ENCODE peak calls at places on chromosomes 3 and 15, in seven cellular contexts. One of them, this sample, is unnamed.

GRCh38 chr3:53890726-53891499 is 746 bp downstream of the SELENOK start:
- DNase-seq in osteoblast: no peak
- DNase-seq in upper lobe of left lung: no peak
- DNase-seq in breast epithelium: no peak
- DNase-seq in CD8-positive, alpha-beta T cell: no peak
- DNase-seq in stomach: peak; percentile 57
- DNase-seq in esophagus squamous epithelium: no peak
- DNase-seq in this sample: peak; percentile 65

GRCh38 chr3:152253514-152253913 is 15.2 kb upstream of the MBNL1 start:
- DNase-seq in osteoblast: no peak
- DNase-seq in esophagus squamous epithelium: no peak
- DNase-seq in CD8-positive, alpha-beta T cell: no peak
- DNase-seq in breast epithelium: no peak
- DNase-seq in upper lobe of left lung: no peak
- DNase-seq in stomach: no peak
- DNase-seq in this sample: no peak

GRCh38 chr15:60002528-60003218 is 1.4 kb upstream of the FOXB1 start:
- DNase-seq in CD8-positive, alpha-beta T cell: no peak
- DNase-seq in breast epithelium: no peak
- DNase-seq in osteoblast: peak; percentile 77
- DNase-seq in upper lobe of left lung: no peak
- DNase-seq in stomach: no peak
- DNase-seq in esophagus squamous epithelium: no peak
- DNase-seq in this sample: no peak

GRCh38 chr3:129289201-129289921 is 10.7 kb downstream of the HMCES start:
- DNase-seq in breast epithelium: no peak
- DNase-seq in upper lobe of left lung: no peak
- DNase-seq in stomach: no peak
- DNase-seq in CD8-positive, alpha-beta T cell: no peak
- DNase-seq in osteoblast: peak; percentile 85
- DNase-seq in esophagus squamous epithelium: no peak
- DNase-seq in this sample: no peak

GRCh38 chr3:160695906-160696305 is 18.9 kb downstream of the ARL14 start:
- DNase-seq in CD8-positive, alpha-beta T cell: no peak
- DNase-seq in upper lobe of left lung: no peak
- DNase-seq in stomach: no peak
- DNase-seq in osteoblast: no peak
- DNase-seq in breast epithelium: no peak
- DNase-seq in esophagus squamous epithelium: no peak
- DNase-seq in this sample: no peak

GRCh38 chr3:4509043-4509442 is 15.9 kb downstream of the ITPR1 start:
- DNase-seq in CD8-positive, alpha-beta T cell: no peak
- DNase-seq in upper lobe of left lung: no peak
- DNase-seq in stomach: no peak
- DNase-seq in esophagus squamous epithelium: no peak
- DNase-seq in osteoblast: no peak
- DNase-seq in breast epithelium: no peak
- DNase-seq in this sample: no peak

GRCh38 chr3:65144791-65145355 is 457.1 kb upstream of the ADAMTS9 start:
- DNase-seq in stomach: no peak
- DNase-seq in CD8-positive, alpha-beta T cell: no peak
- DNase-seq in esophagus squamous epithelium: no peak
- DNase-seq in upper lobe of left lung: no peak
- DNase-seq in osteoblast: no peak
- DNase-seq in breast epithelium: no peak
- DNase-seq in this sample: no peak

GRCh38 chr3:72754582-72754981 is 93.7 kb downstream of the SHQ1 start:
- DNase-seq in breast epithelium: no peak
- DNase-seq in stomach: no peak
- DNase-seq in CD8-positive, alpha-beta T cell: no peak
- DNase-seq in osteoblast: no peak
- DNase-seq in upper lobe of left lung: no peak
- DNase-seq in esophagus squamous epithelium: no peak
- DNase-seq in this sample: no peak

GRCh38 chr3:187909871-187910270 is 164.6 kb upstream of the BCL6 start:
- DNase-seq in breast epithelium: no peak
- DNase-seq in osteoblast: no peak
- DNase-seq in stomach: no peak
- DNase-seq in CD8-positive, alpha-beta T cell: no peak
- DNase-seq in esophagus squamous epithelium: no peak
- DNase-seq in upper lobe of left lung: no peak
- DNase-seq in this sample: no peak

GRCh38 chr3:138687236-138687635 is 78.7 kb downstream of the FAIM start:
- DNase-seq in esophagus squamous epithelium: no peak
- DNase-seq in breast epithelium: no peak
- DNase-seq in osteoblast: peak; percentile 6
- DNase-seq in upper lobe of left lung: no peak
- DNase-seq in stomach: no peak
- DNase-seq in CD8-positive, alpha-beta T cell: no peak
- DNase-seq in this sample: no peak

GRCh38 chr15:53739651-53740050 is 19.8 kb downstream of the WDR72 start:
- DNase-seq in breast epithelium: no peak
- DNase-seq in osteoblast: no peak
- DNase-seq in upper lobe of left lung: no peak
- DNase-seq in esophagus squamous epithelium: no peak
- DNase-seq in CD8-positive, alpha-beta T cell: no peak
- DNase-seq in stomach: no peak
- DNase-seq in this sample: no peak

GRCh38 chr3:185070491-185071335 is 82.1 kb downstream of the C3orf70 start:
- DNase-seq in esophagus squamous epithelium: no peak
- DNase-seq in stomach: no peak
- DNase-seq in breast epithelium: no peak
- DNase-seq in CD8-positive, alpha-beta T cell: no peak
- DNase-seq in osteoblast: peak; percentile 94
- DNase-seq in upper lobe of left lung: no peak
- DNase-seq in this sample: no peak

GRCh38 chr3:69698728-69699127 is 40.5 kb upstream of the MITF start:
- DNase-seq in esophagus squamous epithelium: no peak
- DNase-seq in stomach: no peak
- DNase-seq in CD8-positive, alpha-beta T cell: no peak
- DNase-seq in osteoblast: no peak
- DNase-seq in breast epithelium: no peak
- DNase-seq in upper lobe of left lung: no peak
- DNase-seq in this sample: no peak

GRCh38 chr3:87122766-87123165 is 104.3 kb upstream of the CHMP2B start:
- DNase-seq in stomach: no peak
- DNase-seq in upper lobe of left lung: no peak
- DNase-seq in breast epithelium: no peak
- DNase-seq in esophagus squamous epithelium: no peak
- DNase-seq in CD8-positive, alpha-beta T cell: no peak
- DNase-seq in osteoblast: no peak
- DNase-seq in this sample: no peak

GRCh38 chr3:23183731-23184130 is 19.4 kb upstream of the UBE2E2 start:
- DNase-seq in stomach: peak; percentile 40
- DNase-seq in CD8-positive, alpha-beta T cell: no peak
- DNase-seq in esophagus squamous epithelium: no peak
- DNase-seq in breast epithelium: no peak
- DNase-seq in upper lobe of left lung: no peak
- DNase-seq in osteoblast: peak; percentile 10
- DNase-seq in this sample: no peak

GRCh38 chr15:73464602-73465001 is 21.6 kb downstream of the REC114 start:
- DNase-seq in CD8-positive, alpha-beta T cell: no peak
- DNase-seq in osteoblast: peak; percentile 49
- DNase-seq in esophagus squamous epithelium: no peak
- DNase-seq in breast epithelium: no peak
- DNase-seq in upper lobe of left lung: no peak
- DNase-seq in stomach: no peak
- DNase-seq in this sample: no peak

GRCh38 chr3:38130219-38130618 is 6.7 kb downstream of the ACAA1 start:
- DNase-seq in upper lobe of left lung: no peak
- DNase-seq in esophagus squamous epithelium: no peak
- DNase-seq in stomach: no peak
- DNase-seq in osteoblast: no peak
- DNase-seq in breast epithelium: no peak
- DNase-seq in CD8-positive, alpha-beta T cell: peak; percentile 5
- DNase-seq in this sample: no peak

GRCh38 chr3:45887759-45888511 is 1.6 kb downstream of the CCR9 start:
- DNase-seq in breast epithelium: no peak
- DNase-seq in upper lobe of left lung: peak; percentile 23
- DNase-seq in osteoblast: no peak
- DNase-seq in esophagus squamous epithelium: no peak
- DNase-seq in stomach: no peak
- DNase-seq in CD8-positive, alpha-beta T cell: no peak
- DNase-seq in this sample: no peak

GRCh38 chr15:67174864-67175573 is 79.4 kb downstream of the AAGAB start:
- DNase-seq in esophagus squamous epithelium: no peak
- DNase-seq in CD8-positive, alpha-beta T cell: no peak
- DNase-seq in upper lobe of left lung: no peak
- DNase-seq in breast epithelium: no peak
- DNase-seq in stomach: peak; percentile 44
- DNase-seq in osteoblast: peak; percentile 58
- DNase-seq in this sample: no peak

GRCh38 chr15:67174446-67174845 is 80.0 kb downstream of the AAGAB start:
- DNase-seq in CD8-positive, alpha-beta T cell: no peak
- DNase-seq in breast epithelium: no peak
- DNase-seq in upper lobe of left lung: no peak
- DNase-seq in osteoblast: no peak
- DNase-seq in esophagus squamous epithelium: no peak
- DNase-seq in stomach: no peak
- DNase-seq in this sample: no peak

GRCh38 chr15:67177750-67178149 is 76.7 kb downstream of the AAGAB start:
- DNase-seq in CD8-positive, alpha-beta T cell: no peak
- DNase-seq in upper lobe of left lung: no peak
- DNase-seq in esophagus squamous epithelium: no peak
- DNase-seq in osteoblast: peak; percentile 61
- DNase-seq in stomach: no peak
- DNase-seq in breast epithelium: no peak
- DNase-seq in this sample: no peak

GRCh38 chr15:67175643-67176071 is 78.8 kb downstream of the AAGAB start:
- DNase-seq in upper lobe of left lung: peak; percentile 80
- DNase-seq in osteoblast: no peak
- DNase-seq in esophagus squamous epithelium: no peak
- DNase-seq in breast epithelium: no peak
- DNase-seq in stomach: no peak
- DNase-seq in CD8-positive, alpha-beta T cell: no peak
- DNase-seq in this sample: no peak

GRCh38 chr15:67176195-67176971 is 78.1 kb downstream of the AAGAB start:
- DNase-seq in upper lobe of left lung: no peak
- DNase-seq in breast epithelium: no peak
- DNase-seq in stomach: peak; percentile 88
- DNase-seq in osteoblast: no peak
- DNase-seq in CD8-positive, alpha-beta T cell: no peak
- DNase-seq in esophagus squamous epithelium: no peak
- DNase-seq in this sample: no peak
- H3K27ac ChIP-seq in upper lobe of left lung: peak overlapping the region; percentile 67
- H3K27ac ChIP-seq in breast epithelium: peak overlapping the region; percentile 60
- H3K27ac ChIP-seq in stomach: peak overlapping the region; percentile 72
- H3K27ac ChIP-seq in osteoblast: peak overlapping the region; percentile 99
- H3K27ac ChIP-seq in CD8-positive, alpha-beta T cell: no peak overlapping the region
- H3K27ac ChIP-seq in esophagus squamous epithelium: peak overlapping the region; percentile 82
- H3K27ac ChIP-seq in this sample: no peak overlapping the region

DNA sequence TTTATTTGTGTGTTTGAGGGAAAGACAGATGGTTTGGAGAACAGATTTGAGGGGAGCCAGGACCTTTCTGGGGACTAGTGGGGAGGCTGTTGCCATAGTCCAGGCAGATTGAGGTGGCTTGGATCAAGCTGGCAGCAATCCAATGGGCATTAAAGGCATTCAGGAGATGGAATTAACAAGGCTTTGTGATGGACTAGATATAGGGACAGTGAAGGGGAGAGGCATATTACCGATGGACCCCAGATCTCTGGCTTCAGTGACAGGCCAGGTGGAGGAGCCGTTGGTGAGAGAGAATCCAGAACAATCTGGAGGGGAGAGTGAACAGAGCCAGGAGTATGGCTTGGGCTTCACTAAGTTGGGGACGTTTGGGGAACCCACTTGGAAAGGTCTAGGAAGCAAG is 124.8 kb downstream of the EEFSEC start:
- DNase-seq in CD8-positive, alpha-beta T cell: peak; percentile 23
- DNase-seq in osteoblast: no peak
- DNase-seq in esophagus squamous epithelium: no peak
- DNase-seq in upper lobe of left lung: no peak
- DNase-seq in stomach: no peak
- DNase-seq in breast epithelium: no peak
- DNase-seq in this sample: no peak
- H3K4me1 ChIP-seq in CD8-positive, alpha-beta T cell: peaks cover 11% of the 10 kb centered on the region
- H3K4me1 ChIP-seq in osteoblast: peaks cover 40% of the 10 kb centered on the region
- H3K4me1 ChIP-seq in esophagus squamous epithelium: no peaks in the 10 kb centered on the region
- H3K4me1 ChIP-seq in upper lobe of left lung: peaks cover 28% of the 10 kb centered on the region
- H3K4me1 ChIP-seq in stomach: peaks cover 39% of the 10 kb centered on the region
- H3K4me1 ChIP-seq in breast epithelium: no peaks in the 10 kb centered on the region
- H3K4me1 ChIP-seq in this sample: no peaks in the 10 kb centered on the region

GRCh38 chr3:137032465-137033120 is 74.8 kb downstream of the IL20RB start:
- DNase-seq in stomach: peak; percentile 90
- DNase-seq in CD8-positive, alpha-beta T cell: peak; percentile 80
- DNase-seq in breast epithelium: peak; percentile 85
- DNase-seq in upper lobe of left lung: no peak
- DNase-seq in osteoblast: peak; percentile 93
- DNase-seq in esophagus squamous epithelium: peak; percentile 3
- DNase-seq in this sample: peak; percentile 54
- H3K4me3 ChIP-seq in stomach: peak overlapping the region; percentile 36
- H3K4me3 ChIP-seq in CD8-positive, alpha-beta T cell: peak overlapping the region; percentile 19
- H3K4me3 ChIP-seq in breast epithelium: peak overlapping the region; percentile 33
- H3K4me3 ChIP-seq in upper lobe of left lung: peak overlapping the region; percentile 21
- H3K4me3 ChIP-seq in osteoblast: peak overlapping the region; percentile 67
- H3K4me3 ChIP-seq in esophagus squamous epithelium: no peak overlapping the region
- H3K4me3 ChIP-seq in this sample: peak overlapping the region; percentile 47

DNA sequence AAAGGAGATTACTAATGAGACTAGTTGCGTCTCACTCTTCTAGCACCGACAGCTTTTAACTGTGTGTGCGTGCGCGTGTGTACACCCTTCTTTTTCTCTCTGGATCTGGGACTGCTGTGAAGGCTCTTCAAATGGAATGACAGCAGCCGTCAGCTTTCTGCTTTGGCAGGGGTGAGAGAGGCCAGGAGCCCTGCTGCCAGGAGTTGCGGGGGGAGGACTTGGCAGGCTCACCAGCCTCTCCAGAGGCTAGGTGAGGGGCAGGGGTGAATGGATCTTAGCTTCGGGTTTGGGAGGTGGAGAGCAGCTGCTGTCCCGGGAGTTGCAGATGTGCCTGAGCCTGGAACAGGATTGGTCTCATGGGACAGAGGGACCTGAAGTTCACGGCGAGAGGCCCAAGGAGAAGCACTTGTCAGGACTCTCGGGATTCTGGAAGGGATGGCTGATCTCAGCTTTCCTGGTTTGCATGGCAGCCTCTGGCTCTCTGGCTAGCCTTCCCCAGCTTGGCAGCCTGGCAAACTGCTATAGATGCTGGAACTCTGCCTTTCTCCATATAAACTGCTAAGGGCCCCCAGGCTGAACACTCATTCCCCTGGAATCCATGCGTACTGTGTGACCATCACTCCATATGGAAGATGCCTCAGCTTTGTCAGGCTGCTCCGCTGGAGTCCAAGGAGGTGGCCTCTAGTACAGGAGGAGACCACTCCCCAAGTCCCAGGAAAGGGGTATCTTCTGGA is 16.6 kb downstream of the TEX264 start:
- DNase-seq in CD8-positive, alpha-beta T cell: no peak
- DNase-seq in osteoblast: peak; percentile 89
- DNase-seq in esophagus squamous epithelium: no peak
- DNase-seq in breast epithelium: no peak
- DNase-seq in upper lobe of left lung: no peak
- DNase-seq in stomach: no peak
- DNase-seq in this sample: no peak
- H3K27ac ChIP-seq in CD8-positive, alpha-beta T cell: peak overlapping the region; percentile 38
- H3K27ac ChIP-seq in osteoblast: peak overlapping the region; percentile 46
- H3K27ac ChIP-seq in esophagus squamous epithelium: peak overlapping the region; percentile 72
- H3K27ac ChIP-seq in breast epithelium: peak overlapping the region; percentile 50
- H3K27ac ChIP-seq in upper lobe of left lung: peak overlapping the region; percentile 88
- H3K27ac ChIP-seq in stomach: peak overlapping the region; percentile 70
- H3K27ac ChIP-seq in this sample: peak overlapping the region; percentile 62

GRCh38 chr3:177193706-177194268 is 3.5 kb downstream of the TBL1XR1 start:
- DNase-seq in breast epithelium: no peak
- DNase-seq in CD8-positive, alpha-beta T cell: no peak
- DNase-seq in upper lobe of left lung: no peak
- DNase-seq in esophagus squamous epithelium: no peak
- DNase-seq in osteoblast: peak; percentile 10
- DNase-seq in stomach: no peak
- DNase-seq in this sample: no peak
- H3K4me1 ChIP-seq in breast epithelium: no peaks in the 10 kb centered on the region
- H3K4me1 ChIP-seq in CD8-positive, alpha-beta T cell: peaks cover 45% of the 10 kb centered on the region
- H3K4me1 ChIP-seq in upper lobe of left lung: peaks cover 46% of the 10 kb centered on the region
- H3K4me1 ChIP-seq in esophagus squamous epithelium: peaks cover 9% of the 10 kb centered on the region
- H3K4me1 ChIP-seq in osteoblast: peaks cover 24% of the 10 kb centered on the region
- H3K4me1 ChIP-seq in stomach: peaks cover 62% of the 10 kb centered on the region
- H3K4me1 ChIP-seq in this sample: peaks cover 47% of the 10 kb centered on the region

This sample was measured in CD8-positive, alpha-beta memory T cell.